ENCODE peak calls at places on chromosomes 2 and 18, in five cellular contexts. O is HepG2, J is NT2/D1, Y is GM12878, P is H1. L is an unnamed sample.

GRCh38 chr2:205714058-205714776 is 31.9 kb downstream of the NRP2 start:
- DNase-seq in O (no peak), J (no peak), Y (peak; percentile 78), P (no peak), L (no peak)

GRCh38 chr18:23844991-23845680 is 155.9 kb downstream of the LAMA3 start:
- DNase-seq in O (no peak), J (no peak), Y (no peak), P (no peak), L (no peak)

GRCh38 chr18:9109523-9109922 is 7.0 kb downstream of the NDUFV2 start:
- DNase-seq in O (no peak), J (no peak), Y (no peak), P (no peak), L (no peak)

GRCh38 chr2:176852667-176853066 is 359.9 kb upstream of the HNRNPA3 start:
- DNase-seq in O (no peak), J (peak; percentile 40), Y (no peak), P (peak; percentile 52), L (no peak)

GRCh38 chr2:222358876-222359275 is 60.1 kb upstream of the PAX3 start:
- DNase-seq in O (no peak), J (no peak), Y (no peak), P (no peak), L (no peak)

GRCh38 chr18:52569492-52569891 is 229.5 kb downstream of the DCC start:
- DNase-seq in O (no peak), J (no peak), Y (no peak), P (no peak), L (no peak)

GRCh38 chr2:175786705-175787104 is 215.4 kb downstream of the LNPK start:
- DNase-seq in O (no peak), J (no peak), Y (no peak), P (no peak), L (no peak)

GRCh38 chr2:120559401-120559800 is 176.3 kb upstream of the GLI2 start:
- DNase-seq in O (no peak), J (no peak), Y (no peak), P (no peak), L (no peak)

GRCh38 chr2:73020657-73021370 is 50.7 kb downstream of the SFXN5 start:
- DNase-seq in O (peak; percentile 97), J (no peak), Y (no peak), P (peak; percentile 36), L (no peak)

GRCh38 chr18:31918733-31919132 is 24.2 kb downstream of the TRAPPC8 start:
- DNase-seq in O (no peak), J (no peak), Y (no peak), P (no peak), L (no peak)

GRCh38 chr2:71816815-71817214 is 330.8 kb downstream of the CYP26B1 start:
- DNase-seq in O (no peak), J (no peak), Y (no peak), P (no peak), L (no peak)

GRCh38 chr2:133884739-133885381 is 316.6 kb upstream of the NCKAP5 start:
- DNase-seq in O (peak; percentile 14), J (no peak), Y (no peak), P (peak; percentile 30), L (no peak)

GRCh38 chr2:228819701-228820100 is 451.4 kb downstream of the PID1 start:
- DNase-seq in O (no peak), J (no peak), Y (no peak), P (no peak), L (no peak)

GRCh38 chr2:48469731-48470130 is 60.2 kb upstream of the STON1 start:
- DNase-seq in O (no peak), J (no peak), Y (no peak), P (no peak), L (no peak)

GRCh38 chr2:74179063-74179865 is 585 bp upstream of the MOB1A start:
- DNase-seq in O (no peak), J (no peak), Y (no peak), P (peak; percentile 51), L (no peak)

GRCh38 chr2:99662761-99663341 is 173.0 kb upstream of the REV1 start:
- DNase-seq in O (no peak), J (no peak), Y (no peak), P (no peak), L (no peak)

GRCh38 chr2:239274391-239275001 is 126.3 kb downstream of the HDAC4 start:
- DNase-seq in O (no peak), J (no peak), Y (no peak), P (no peak), L (no peak)

GRCh38 chr2:214543386-214543955 is 132.6 kb downstream of the VWC2L start:
- DNase-seq in O (no peak), J (no peak), Y (no peak), P (no peak), L (no peak)

GRCh38 chr2:181846359-181846758 is 45.2 kb upstream of the ITPRID2 start:
- DNase-seq in O (no peak), J (no peak), Y (no peak), P (no peak), L (no peak)

GRCh38 chr2:74107071-74107470 is 40.6 kb downstream of the BOLA3 start:
- DNase-seq in O (no peak), J (no peak), Y (no peak), P (peak; percentile 81), L (no peak)

GRCh38 chr18:37270046-37270665 is 295.4 kb downstream of the CELF4 start:
- DNase-seq in O (peak; percentile 21), J (peak; percentile 25), Y (no peak), P (peak; percentile 85), L (peak; percentile 81)

GRCh38 chr2:120133572-120134244 is 89.5 kb downstream of the TMEM185B start:
- DNase-seq in O (no peak), J (no peak), Y (no peak), P (no peak), L (no peak)

GRCh38 chr2:128779301-128780095 is 460.8 kb upstream of the HS6ST1 start:
- DNase-seq in O (no peak), J (no peak), Y (no peak), P (peak; percentile 36), L (no peak)

GRCh38 chr18:52090005-52090404 is 250.0 kb upstream of the DCC start:
- DNase-seq in O (no peak), J (no peak), Y (no peak), P (no peak), L (no peak)

GRCh38 chr2:225999692-226000091 is 600.2 kb downstream of the NYAP2 start:
- DNase-seq in O (no peak), J (no peak), Y (no peak), P (no peak), L (no peak)

GRCh38 chr2:33765122-33765521 is 166.0 kb upstream of the FAM98A start:
- DNase-seq in O (no peak), J (peak; percentile 52), Y (no peak), P (no peak), L (no peak)

GRCh38 chr18:59959079-59959478 is 59.3 kb downstream of the PMAIP1 start:
- DNase-seq in O (no peak), J (no peak), Y (no peak), P (no peak), L (no peak)
- TF ChIP-seq SUZ12 in O (no peak), J (no peak), Y (no peak), P (no peak), L (no peak)

GRCh38 chr2:105596522-105596921 is 148.2 kb upstream of the NCK2 start:
- DNase-seq in O (no peak), J (no peak), Y (no peak), P (no peak), L (no peak)

GRCh38 chr2:105597831-105598293 is 146.8 kb upstream of the NCK2 start:
- DNase-seq in O (no peak), J (no peak), Y (no peak), P (no peak), L (no peak)

GRCh38 chr2:105598853-105599252 is 145.9 kb upstream of the NCK2 start:
- DNase-seq in O (no peak), J (no peak), Y (no peak), P (no peak), L (no peak)

GRCh38 chr2:105598404-105598803 is 146.3 kb upstream of the NCK2 start:
- DNase-seq in O (no peak), J (no peak), Y (no peak), P (no peak), L (no peak)

GRCh38 chr2:105597011-105597830 is 147.5 kb upstream of the NCK2 start:
- DNase-seq in O (no peak), J (no peak), Y (no peak), P (no peak), L (no peak)
- TF ChIP-seq SUZ12 in O (no peak), J (no peak), Y (no peak), P (no peak), L (no peak)

DNA sequence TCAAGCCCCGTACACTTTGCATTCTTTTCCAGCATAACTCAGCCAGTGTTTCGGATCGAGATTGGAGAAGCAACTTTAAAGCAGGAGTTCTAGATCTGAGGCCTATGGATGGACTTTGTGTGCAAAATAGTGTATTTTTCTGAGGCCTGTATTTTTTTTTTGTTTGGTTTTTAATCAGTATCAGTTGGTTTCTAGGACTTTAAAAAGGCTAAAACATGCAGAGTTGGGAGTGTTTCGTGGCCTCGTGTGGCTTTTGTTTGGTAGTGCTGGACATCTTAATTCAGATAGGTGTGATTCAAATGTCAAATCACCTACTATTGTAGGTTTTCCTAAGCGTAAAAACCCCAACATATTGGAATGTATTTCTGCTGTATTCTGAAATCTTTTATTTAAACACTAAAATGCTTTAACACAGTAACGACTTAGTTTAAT is 280 bp upstream of the PUS10 start:
- DNase-seq in O (no peak), J (no peak), Y (no peak), P (no peak), L (peak; percentile 9)
- TF ChIP-seq SUZ12 in O (no peak), J (no peak), Y (no peak), P (no peak), L (no peak)

GRCh38 chr2:80288576-80288975 is 16.0 kb downstream of the LRRTM1 start:
- DNase-seq in O (no peak), J (no peak), Y (no peak), P (no peak), L (no peak)
- TF ChIP-seq SUZ12 in O (no peak), J (no peak), Y (no peak), P (no peak), L (no peak)

GRCh38 chr2:163734911-163735691 is 707 bp downstream of the FIGN start:
- DNase-seq in O (no peak), J (no peak), Y (no peak), P (no peak), L (peak; percentile 16)
- TF ChIP-seq SUZ12 in O (no peak), J (no peak), Y (no peak), P (no peak), L (no peak)

GRCh38 chr2:216492951-216493685 is 5.5 kb upstream of the RPL37A start:
- DNase-seq in O (no peak), J (no peak), Y (no peak), P (no peak), L (no peak)
- TF ChIP-seq SUZ12 in O (no peak), J (no peak), Y (no peak), P (no peak), L (no peak)

GRCh38 chr2:16526193-16526592 is 139.4 kb downstream of the CYRIA start:
- DNase-seq in O (no peak), J (no peak), Y (no peak), P (no peak), L (no peak)

GRCh38 chr2:16525265-16525887 is 140.3 kb downstream of the CYRIA start:
- DNase-seq in O (peak; percentile 49), J (peak; percentile 44), Y (no peak), P (peak; percentile 89), L (peak; percentile 61)

GRCh38 chr2:16522031-16522818 is 143.4 kb downstream of the CYRIA start:
- DNase-seq in O (no peak), J (no peak), Y (no peak), P (no peak), L (no peak)
- TF ChIP-seq SUZ12 in O (no peak), J (no peak), Y (no peak), P (no peak), L (no peak)